ENCODE peak calls at places on chromosome 17, in eight cellular contexts. O, W, B, P, T, L, F and K are unnamed samples.

GRCh38 chr17:62704381-62704971 is 77.0 kb downstream of the MRC2 start:
- DNase-seq in O (no peak), W (no peak), B (no peak), P (peak; percentile 62), T (no peak), L (peak; percentile 39), F (peak; percentile 16), K (no peak)

GRCh38 chr17:75313941-75314550 is 24.8 kb upstream of the SLC25A19 start:
- DNase-seq in O (no peak), W (peak; percentile 82), B (no peak), P (no peak), T (no peak), L (no peak), F (peak; percentile 16), K (no peak)

GRCh38 chr17:74833501-74834361 is 26.0 kb downstream of the GRIN2C start:
- DNase-seq in O (no peak), W (no peak), B (no peak), P (peak; percentile 26), T (peak; percentile 40), L (no peak), F (no peak), K (no peak)

GRCh38 chr17:10088444-10088843 is 110.0 kb downstream of the GAS7 start:
- DNase-seq in O (no peak), W (no peak), B (no peak), P (no peak), T (no peak), L (no peak), F (no peak), K (no peak)

GRCh38 chr17:40348136-40348504 is 16.4 kb downstream of the GJD3 start:
- DNase-seq in O (no peak), W (no peak), B (no peak), P (no peak), T (no peak), L (no peak), F (no peak), K (no peak)

GRCh38 chr17:62688398-62689140 is 61.1 kb downstream of the MRC2 start:
- DNase-seq in O (no peak), W (no peak), B (no peak), P (no peak), T (no peak), L (no peak), F (no peak), K (no peak)

GRCh38 chr17:40319651-40320550 is 10.9 kb downstream of the RARA start:
- DNase-seq in O (no peak), W (peak; percentile 57), B (no peak), P (peak; percentile 61), T (no peak), L (no peak), F (no peak), K (peak; percentile 85)

GRCh38 chr17:32671891-32672290 is 185.1 kb downstream of the CDK5R1 start:
- DNase-seq in O (no peak), W (peak; percentile 67), B (no peak), P (peak; percentile 35), T (peak; percentile 55), L (peak; percentile 4), F (peak; percentile 1), K (no peak)

GRCh38 chr17:80082403-80083135 is 18.8 kb upstream of the GAA start:
- DNase-seq in O (peak; percentile 82), W (peak; percentile 76), B (peak; percentile 75), P (peak; percentile 80), T (peak; percentile 50), L (peak; percentile 84), F (peak; percentile 84), K (peak; percentile 24)

GRCh38 chr17:34613064-34614019 is 34.0 kb downstream of the TMEM132E start:
- DNase-seq in O (peak; percentile 83), W (no peak), B (no peak), P (peak; percentile 65), T (no peak), L (no peak), F (no peak), K (no peak)

GRCh38 chr17:43601280-43602050 is 55.3 kb upstream of the ETV4 start:
- DNase-seq in O (peak; percentile 37), W (no peak), B (no peak), P (no peak), T (peak; percentile 66), L (peak; percentile 18), F (peak; percentile 51), K (no peak)

GRCh38 chr17:20611314-20611713 is 31.8 kb downstream of the CDRT15L2 start:
- DNase-seq in O (no peak), W (no peak), B (no peak), P (no peak), T (no peak), L (no peak), F (no peak), K (no peak)

GRCh38 chr17:50200447-50201225 is 795 bp downstream of the COL1A1 start:
- DNase-seq in O (peak; percentile 86), W (peak; percentile 90), B (peak; percentile 88), P (peak; percentile 93), T (peak; percentile 88), L (peak; percentile 96), F (peak; percentile 93), K (peak; percentile 79)

GRCh38 chr17:79774561-79774975 is 3.4 kb upstream of the CBX2 start:
- DNase-seq in O (no peak), W (no peak), B (no peak), P (no peak), T (no peak), L (no peak), F (no peak), K (no peak)

GRCh38 chr17:65553646-65554567 is 7.5 kb downstream of the AXIN2 start:
- DNase-seq in O (no peak), W (peak; percentile 67), B (no peak), P (no peak), T (no peak), L (no peak), F (peak; percentile 68), K (no peak)
- H3K4me3 ChIP-seq in O (no peak overlapping the region), W (no peak overlapping the region), B (no peak overlapping the region), P (no peak overlapping the region), T (no peak overlapping the region), L (no peak overlapping the region), F (peak overlapping the region; percentile 28), K (no peak overlapping the region)

DNA sequence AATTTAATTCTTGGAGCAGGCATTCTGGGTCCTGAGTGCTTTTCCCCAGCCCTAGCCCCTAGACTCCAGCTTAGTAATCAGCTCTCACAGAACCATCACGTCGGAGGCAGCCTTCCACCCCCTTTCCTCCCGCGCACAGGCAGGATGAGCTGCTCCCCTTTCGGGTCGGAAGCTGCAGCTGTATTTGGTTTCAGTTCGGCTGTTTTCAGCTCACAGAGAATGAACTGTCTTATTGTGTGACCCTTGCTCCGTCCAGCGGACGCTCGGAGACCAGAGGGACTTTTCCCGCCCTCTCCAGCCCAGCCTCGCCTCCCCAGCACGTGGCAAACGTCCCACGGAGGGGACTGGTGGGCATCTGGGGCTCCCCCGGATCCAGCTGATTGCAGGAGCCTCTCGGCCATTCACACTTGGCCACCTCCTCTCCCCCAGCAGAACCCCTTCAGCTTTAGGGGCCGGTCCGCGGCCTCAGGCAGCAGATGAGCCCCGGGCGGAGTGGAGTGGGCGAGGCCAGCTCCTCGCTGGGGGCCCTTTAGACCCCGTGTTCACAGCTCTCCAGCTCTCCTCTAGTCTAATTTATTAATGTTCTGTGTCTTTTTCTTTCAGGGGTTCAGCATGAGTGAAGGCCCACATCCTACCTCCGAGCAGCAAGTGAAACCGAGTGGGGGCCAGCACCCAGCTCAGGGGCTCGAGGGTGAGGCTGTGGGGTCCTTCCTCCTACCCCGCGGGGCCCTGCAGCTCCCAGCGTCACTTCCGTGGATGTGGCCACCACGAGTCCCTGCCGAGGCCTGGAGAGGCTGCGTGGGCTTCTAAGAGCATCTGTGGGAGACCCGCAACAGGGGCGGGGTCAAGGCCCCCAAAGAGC is 863 bp upstream of the UTS2R start:
- DNase-seq in O (no peak), W (no peak), B (no peak), P (no peak), T (no peak), L (no peak), F (peak; percentile 7), K (no peak)
- H3K4me3 ChIP-seq in O (peak overlapping the region; percentile 8), W (no peak overlapping the region), B (no peak overlapping the region), P (no peak overlapping the region), T (peak overlapping the region; percentile 26), L (peak overlapping the region; percentile 30), F (peak overlapping the region; percentile 48), K (peak overlapping the region; percentile 35)

GRCh38 chr17:81221371-81221841 is 1.4 kb downstream of the CEP131 start:
- DNase-seq in O (no peak), W (no peak), B (no peak), P (no peak), T (no peak), L (no peak), F (no peak), K (no peak)

GRCh38 chr17:81218991-81219390 is 3.8 kb downstream of the CEP131 start:
- DNase-seq in O (no peak), W (no peak), B (no peak), P (no peak), T (no peak), L (no peak), F (no peak), K (no peak)

GRCh38 chr17:81218459-81218858 is 4.3 kb downstream of the CEP131 start:
- DNase-seq in O (no peak), W (no peak), B (no peak), P (no peak), T (no peak), L (no peak), F (no peak), K (no peak)

GRCh38 chr17:81219476-81220180 is 3.1 kb downstream of the CEP131 start:
- DNase-seq in O (no peak), W (no peak), B (no peak), P (no peak), T (no peak), L (no peak), F (no peak), K (no peak)

DNA sequence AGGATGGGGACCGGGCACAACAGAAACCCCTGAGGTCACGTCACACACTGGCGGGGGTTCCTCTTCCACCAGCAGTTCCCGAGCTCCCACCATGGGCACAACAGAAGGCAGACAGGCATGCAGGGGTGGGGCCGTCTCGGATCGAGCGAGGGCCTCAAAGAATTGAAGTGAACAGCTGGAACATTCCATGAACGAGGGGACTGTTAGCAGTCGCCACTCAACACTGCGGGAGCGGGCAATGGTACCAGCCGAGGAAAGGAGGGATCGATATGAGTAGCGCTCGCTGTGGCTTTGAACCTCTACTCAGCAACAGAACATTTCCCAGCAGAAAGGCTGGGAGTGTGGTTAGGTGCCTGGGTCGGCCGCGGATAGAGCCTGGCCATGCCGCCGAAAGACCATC is 5.2 kb downstream of the CEP131 start:
- DNase-seq in O (no peak), W (no peak), B (no peak), P (no peak), T (no peak), L (no peak), F (no peak), K (no peak)
- H3K4me3 ChIP-seq in O (no peak overlapping the region), W (no peak overlapping the region), B (no peak overlapping the region), P (no peak overlapping the region), T (no peak overlapping the region), L (no peak overlapping the region), F (no peak overlapping the region), K (no peak overlapping the region)

DNA sequence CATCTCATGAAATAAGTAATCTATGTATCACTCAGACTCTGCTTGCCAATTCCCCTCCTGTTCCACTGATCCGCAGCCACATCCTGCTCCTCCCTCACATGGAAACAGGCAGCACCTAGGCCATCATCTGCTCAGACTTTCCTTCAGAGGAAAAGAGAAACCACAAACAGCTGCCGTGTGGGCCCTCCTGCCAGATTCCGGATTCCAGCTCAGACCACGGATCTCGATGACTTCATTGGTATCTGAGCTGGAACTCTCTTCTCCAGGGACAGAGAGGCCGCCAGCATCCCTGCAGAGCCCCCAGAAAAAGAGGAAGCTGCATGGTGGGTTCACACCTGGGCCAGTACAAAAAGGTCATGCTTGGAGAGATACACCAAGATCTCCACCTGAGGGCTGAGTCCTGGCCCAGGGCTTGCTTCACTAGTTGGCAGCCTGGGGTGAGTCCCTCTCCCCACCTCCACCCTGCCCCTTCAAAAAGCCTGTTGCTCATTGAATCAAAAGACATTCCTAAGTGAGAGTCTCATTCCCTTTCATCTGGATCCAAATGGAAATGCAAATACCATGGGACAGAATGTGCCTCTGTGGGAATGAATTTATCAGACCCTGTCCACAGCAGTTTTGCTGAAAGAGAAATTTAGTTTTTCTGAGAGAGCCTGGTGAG is 47.2 kb downstream of the HOXB1 start:
- DNase-seq in O (no peak), W (no peak), B (peak; percentile 95), P (no peak), T (peak; percentile 27), L (peak; percentile 94), F (peak; percentile 96), K (no peak)
- H3K4me3 ChIP-seq in O (no peak overlapping the region), W (no peak overlapping the region), B (peak overlapping the region; percentile 32), P (no peak overlapping the region), T (no peak overlapping the region), L (no peak overlapping the region), F (no peak overlapping the region), K (no peak overlapping the region)